ENCODE peak calls at places on chromosomes 5 and 9, in eight cellular contexts. One of them, this sample, is unnamed.

GRCh38 chr9:73199886-73200285 is 48.2 kb downstream of the ANXA1 start:
- DNase-seq in T-helper 1 cell: no peak
- DNase-seq in EL: no peak
- DNase-seq in posterior cingulate gyrus: peak
- DNase-seq in RCC 7860: no peak
- DNase-seq in cardiac septum: no peak
- DNase-seq in stimulated activated CD4-positive, alpha-beta T cell treated with anti-CD3 and anti-CD28 coated beads, Interleukin-2, amount 100 ng/mL, for 24 hours: no peak
- DNase-seq in activated CD8-positive, alpha-beta memory T cell treated with anti-CD3 and anti-CD28 coated beads for 4 hours: no peak
- DNase-seq in this sample: peak

GRCh38 chr9:107269681-107270080 is 13.4 kb upstream of the RAD23B start:
- DNase-seq in T-helper 1 cell: no peak
- DNase-seq in EL: no peak
- DNase-seq in posterior cingulate gyrus: no peak
- DNase-seq in RCC 7860: no peak
- DNase-seq in cardiac septum: no peak
- DNase-seq in stimulated activated CD4-positive, alpha-beta T cell treated with anti-CD3 and anti-CD28 coated beads, Interleukin-2, amount 100 ng/mL, for 24 hours: no peak
- DNase-seq in activated CD8-positive, alpha-beta memory T cell treated with anti-CD3 and anti-CD28 coated beads for 4 hours: no peak
- DNase-seq in this sample: no peak

GRCh38 chr5:132905938-132906337 is 32.5 kb downstream of the LEAP2 start:
- DNase-seq in T-helper 1 cell: no peak
- DNase-seq in EL: no peak
- DNase-seq in posterior cingulate gyrus: no peak
- DNase-seq in RCC 7860: no peak
- DNase-seq in cardiac septum: no peak
- DNase-seq in stimulated activated CD4-positive, alpha-beta T cell treated with anti-CD3 and anti-CD28 coated beads, Interleukin-2, amount 100 ng/mL, for 24 hours: no peak
- DNase-seq in activated CD8-positive, alpha-beta memory T cell treated with anti-CD3 and anti-CD28 coated beads for 4 hours: no peak
- DNase-seq in this sample: no peak

GRCh38 chr5:139272471-139273321 is 20.8 kb upstream of the MATR3 start:
- DNase-seq in T-helper 1 cell: no peak
- DNase-seq in EL: peak
- DNase-seq in posterior cingulate gyrus: no peak
- DNase-seq in RCC 7860: peak
- DNase-seq in cardiac septum: no peak
- DNase-seq in stimulated activated CD4-positive, alpha-beta T cell treated with anti-CD3 and anti-CD28 coated beads, Interleukin-2, amount 100 ng/mL, for 24 hours: no peak
- DNase-seq in activated CD8-positive, alpha-beta memory T cell treated with anti-CD3 and anti-CD28 coated beads for 4 hours: no peak
- DNase-seq in this sample: peak

GRCh38 chr5:72246239-72246580 is 73.8 kb downstream of the MRPS27 start:
- DNase-seq in T-helper 1 cell: no peak
- DNase-seq in EL: peak
- DNase-seq in posterior cingulate gyrus: no peak
- DNase-seq in RCC 7860: no peak
- DNase-seq in cardiac septum: no peak
- DNase-seq in stimulated activated CD4-positive, alpha-beta T cell treated with anti-CD3 and anti-CD28 coated beads, Interleukin-2, amount 100 ng/mL, for 24 hours: no peak
- DNase-seq in activated CD8-positive, alpha-beta memory T cell treated with anti-CD3 and anti-CD28 coated beads for 4 hours: no peak
- DNase-seq in this sample: no peak

GRCh38 chr5:134135091-134135655 is 20.7 kb downstream of the TCF7 start:
- DNase-seq in T-helper 1 cell: no peak
- DNase-seq in EL: no peak
- DNase-seq in posterior cingulate gyrus: peak
- DNase-seq in RCC 7860: no peak
- DNase-seq in cardiac septum: peak
- DNase-seq in stimulated activated CD4-positive, alpha-beta T cell treated with anti-CD3 and anti-CD28 coated beads, Interleukin-2, amount 100 ng/mL, for 24 hours: peak
- DNase-seq in activated CD8-positive, alpha-beta memory T cell treated with anti-CD3 and anti-CD28 coated beads for 4 hours: no peak
- DNase-seq in this sample: no peak

GRCh38 chr9:7051711-7052110 is 293.9 kb downstream of the KDM4C start:
- DNase-seq in T-helper 1 cell: no peak
- DNase-seq in EL: no peak
- DNase-seq in posterior cingulate gyrus: no peak
- DNase-seq in RCC 7860: no peak
- DNase-seq in cardiac septum: no peak
- DNase-seq in stimulated activated CD4-positive, alpha-beta T cell treated with anti-CD3 and anti-CD28 coated beads, Interleukin-2, amount 100 ng/mL, for 24 hours: no peak
- DNase-seq in activated CD8-positive, alpha-beta memory T cell treated with anti-CD3 and anti-CD28 coated beads for 4 hours: no peak
- DNase-seq in this sample: no peak

GRCh38 chr9:117178596-117179111 is 236.2 kb downstream of the ASTN2 start:
- DNase-seq in T-helper 1 cell: no peak
- DNase-seq in EL: no peak
- DNase-seq in posterior cingulate gyrus: peak
- DNase-seq in RCC 7860: peak
- DNase-seq in cardiac septum: no peak
- DNase-seq in stimulated activated CD4-positive, alpha-beta T cell treated with anti-CD3 and anti-CD28 coated beads, Interleukin-2, amount 100 ng/mL, for 24 hours: no peak
- DNase-seq in activated CD8-positive, alpha-beta memory T cell treated with anti-CD3 and anti-CD28 coated beads for 4 hours: no peak
- DNase-seq in this sample: no peak

GRCh38 chr9:92506184-92506857 is 24.0 kb upstream of the ASPN start:
- DNase-seq in T-helper 1 cell: no peak
- DNase-seq in EL: peak
- DNase-seq in posterior cingulate gyrus: no peak
- DNase-seq in RCC 7860: no peak
- DNase-seq in cardiac septum: no peak
- DNase-seq in stimulated activated CD4-positive, alpha-beta T cell treated with anti-CD3 and anti-CD28 coated beads, Interleukin-2, amount 100 ng/mL, for 24 hours: no peak
- DNase-seq in activated CD8-positive, alpha-beta memory T cell treated with anti-CD3 and anti-CD28 coated beads for 4 hours: no peak
- DNase-seq in this sample: peak

GRCh38 chr5:127440831-127441230 is 76.6 kb upstream of the PRRC1 start:
- DNase-seq in T-helper 1 cell: no peak
- DNase-seq in EL: peak
- DNase-seq in posterior cingulate gyrus: no peak
- DNase-seq in RCC 7860: peak
- DNase-seq in cardiac septum: no peak
- DNase-seq in stimulated activated CD4-positive, alpha-beta T cell treated with anti-CD3 and anti-CD28 coated beads, Interleukin-2, amount 100 ng/mL, for 24 hours: no peak
- DNase-seq in activated CD8-positive, alpha-beta memory T cell treated with anti-CD3 and anti-CD28 coated beads for 4 hours: no peak
- DNase-seq in this sample: peak

GRCh38 chr9:20300430-20301115 is 321.7 kb downstream of the MLLT3 start:
- DNase-seq in T-helper 1 cell: no peak
- DNase-seq in EL: no peak
- DNase-seq in posterior cingulate gyrus: no peak
- DNase-seq in RCC 7860: no peak
- DNase-seq in cardiac septum: no peak
- DNase-seq in stimulated activated CD4-positive, alpha-beta T cell treated with anti-CD3 and anti-CD28 coated beads, Interleukin-2, amount 100 ng/mL, for 24 hours: no peak
- DNase-seq in activated CD8-positive, alpha-beta memory T cell treated with anti-CD3 and anti-CD28 coated beads for 4 hours: no peak
- DNase-seq in this sample: no peak

GRCh38 chr9:135662758-135663450 is at the start of gene LCN9:
- DNase-seq in T-helper 1 cell: no peak
- DNase-seq in EL: peak
- DNase-seq in posterior cingulate gyrus: peak
- DNase-seq in RCC 7860: no peak
- DNase-seq in cardiac septum: no peak
- DNase-seq in stimulated activated CD4-positive, alpha-beta T cell treated with anti-CD3 and anti-CD28 coated beads, Interleukin-2, amount 100 ng/mL, for 24 hours: no peak
- DNase-seq in activated CD8-positive, alpha-beta memory T cell treated with anti-CD3 and anti-CD28 coated beads for 4 hours: no peak
- DNase-seq in this sample: no peak

GRCh38 chr9:136527721-136528710 is 17.8 kb downstream of the NOTCH1 start:
- DNase-seq in T-helper 1 cell: no peak
- DNase-seq in EL: no peak
- DNase-seq in posterior cingulate gyrus: no peak
- DNase-seq in RCC 7860: no peak
- DNase-seq in cardiac septum: no peak
- DNase-seq in stimulated activated CD4-positive, alpha-beta T cell treated with anti-CD3 and anti-CD28 coated beads, Interleukin-2, amount 100 ng/mL, for 24 hours: no peak
- DNase-seq in activated CD8-positive, alpha-beta memory T cell treated with anti-CD3 and anti-CD28 coated beads for 4 hours: no peak
- DNase-seq in this sample: no peak

GRCh38 chr9:105308448-105309412 is 64.3 kb downstream of the SLC44A1 start:
- DNase-seq in T-helper 1 cell: no peak
- DNase-seq in EL: no peak
- DNase-seq in posterior cingulate gyrus: no peak
- DNase-seq in RCC 7860: no peak
- DNase-seq in cardiac septum: no peak
- DNase-seq in stimulated activated CD4-positive, alpha-beta T cell treated with anti-CD3 and anti-CD28 coated beads, Interleukin-2, amount 100 ng/mL, for 24 hours: no peak
- DNase-seq in activated CD8-positive, alpha-beta memory T cell treated with anti-CD3 and anti-CD28 coated beads for 4 hours: no peak
- DNase-seq in this sample: peak

GRCh38 chr5:1110930-1111726 is 735 bp downstream of the SLC12A7 start:
- DNase-seq in T-helper 1 cell: no peak
- DNase-seq in EL: no peak
- DNase-seq in posterior cingulate gyrus: no peak
- DNase-seq in RCC 7860: no peak
- DNase-seq in cardiac septum: no peak
- DNase-seq in stimulated activated CD4-positive, alpha-beta T cell treated with anti-CD3 and anti-CD28 coated beads, Interleukin-2, amount 100 ng/mL, for 24 hours: no peak
- DNase-seq in activated CD8-positive, alpha-beta memory T cell treated with anti-CD3 and anti-CD28 coated beads for 4 hours: no peak
- DNase-seq in this sample: no peak

GRCh38 chr9:126891676-126892075 is 22.9 kb upstream of the RALGPS1 start:
- DNase-seq in T-helper 1 cell: no peak
- DNase-seq in EL: no peak
- DNase-seq in posterior cingulate gyrus: no peak
- DNase-seq in RCC 7860: no peak
- DNase-seq in cardiac septum: no peak
- DNase-seq in stimulated activated CD4-positive, alpha-beta T cell treated with anti-CD3 and anti-CD28 coated beads, Interleukin-2, amount 100 ng/mL, for 24 hours: no peak
- DNase-seq in activated CD8-positive, alpha-beta memory T cell treated with anti-CD3 and anti-CD28 coated beads for 4 hours: no peak
- DNase-seq in this sample: no peak

GRCh38 chr9:6889868-6890267 is 132.1 kb downstream of the KDM4C start:
- DNase-seq in T-helper 1 cell: no peak
- DNase-seq in EL: no peak
- DNase-seq in posterior cingulate gyrus: no peak
- DNase-seq in RCC 7860: no peak
- DNase-seq in cardiac septum: no peak
- DNase-seq in stimulated activated CD4-positive, alpha-beta T cell treated with anti-CD3 and anti-CD28 coated beads, Interleukin-2, amount 100 ng/mL, for 24 hours: no peak
- DNase-seq in activated CD8-positive, alpha-beta memory T cell treated with anti-CD3 and anti-CD28 coated beads for 4 hours: no peak
- DNase-seq in this sample: no peak

GRCh38 chr5:14197056-14197455 is 53.9 kb downstream of the TRIO start:
- DNase-seq in T-helper 1 cell: no peak
- DNase-seq in EL: no peak
- DNase-seq in posterior cingulate gyrus: no peak
- DNase-seq in RCC 7860: no peak
- DNase-seq in cardiac septum: no peak
- DNase-seq in stimulated activated CD4-positive, alpha-beta T cell treated with anti-CD3 and anti-CD28 coated beads, Interleukin-2, amount 100 ng/mL, for 24 hours: no peak
- DNase-seq in activated CD8-positive, alpha-beta memory T cell treated with anti-CD3 and anti-CD28 coated beads for 4 hours: no peak
- DNase-seq in this sample: no peak

GRCh38 chr5:125227333-125228075 is 481.1 kb upstream of the ZNF608 start:
- DNase-seq in T-helper 1 cell: no peak
- DNase-seq in EL: peak
- DNase-seq in posterior cingulate gyrus: no peak
- DNase-seq in RCC 7860: peak
- DNase-seq in cardiac septum: no peak
- DNase-seq in stimulated activated CD4-positive, alpha-beta T cell treated with anti-CD3 and anti-CD28 coated beads, Interleukin-2, amount 100 ng/mL, for 24 hours: no peak
- DNase-seq in activated CD8-positive, alpha-beta memory T cell treated with anti-CD3 and anti-CD28 coated beads for 4 hours: no peak
- DNase-seq in this sample: peak

GRCh38 chr5:4905674-4906528 is 234.2 kb upstream of the ADAMTS16 start:
- DNase-seq in T-helper 1 cell: no peak
- DNase-seq in EL: no peak
- DNase-seq in posterior cingulate gyrus: peak
- DNase-seq in RCC 7860: peak
- DNase-seq in cardiac septum: no peak
- DNase-seq in stimulated activated CD4-positive, alpha-beta T cell treated with anti-CD3 and anti-CD28 coated beads, Interleukin-2, amount 100 ng/mL, for 24 hours: no peak
- DNase-seq in activated CD8-positive, alpha-beta memory T cell treated with anti-CD3 and anti-CD28 coated beads for 4 hours: no peak
- DNase-seq in this sample: no peak